ENCODE peak calls at places on chromosomes 3 and 15, in seven cellular contexts. X is IMR-90, A is H1, R is HCT116, T is GM12878, Q is HepG2, Z is K562. E is an unnamed sample.

GRCh38 chr15:36622247-36622795 is 42.9 kb downstream of the CDIN1 start:
- DNase-seq in Q (no peak), T (no peak), X (no peak), Z (no peak), A (no peak), R (no peak), E (no peak)

GRCh38 chr3:36650271-36650671 is 114.1 kb downstream of the DCLK3 start:
- DNase-seq in T (no peak), Z (no peak), X (peak; percentile 69), A (no peak), Q (no peak), R (no peak), E (no peak)

GRCh38 chr3:158845748-158846350 is 44.0 kb downstream of the MFSD1 start:
- DNase-seq in R (peak; percentile 27), X (no peak), A (peak; percentile 15), Q (peak; percentile 41), Z (peak; percentile 64), T (no peak), E (peak; percentile 30)

GRCh38 chr15:99076555-99077308 is 28.1 kb upstream of the SYNM start:
- DNase-seq in T (peak; percentile 74), R (peak; percentile 68), Z (peak; percentile 68), A (peak; percentile 38), Q (peak; percentile 67), X (peak; percentile 86), E (peak; percentile 73)

GRCh38 chr15:41567870-41568269 is 8.9 kb downstream of the TYRO3 start:
- DNase-seq in X (no peak), Z (no peak), R (no peak), A (no peak), T (no peak), Q (peak; percentile 54), E (no peak)

GRCh38 chr3:175212896-175213295 is 353.8 kb downstream of the NAALADL2 start:
- DNase-seq in A (no peak), Z (no peak), X (peak; percentile 70), R (no peak), T (no peak), Q (no peak), E (no peak)

GRCh38 chr15:74531144-74531811 is 9.7 kb upstream of the ARID3B start:
- DNase-seq in A (no peak), Z (no peak), T (no peak), Q (peak; percentile 71), X (peak; percentile 99), R (no peak), E (no peak)

GRCh38 chr3:179750720-179751328 is 98.0 kb downstream of the USP13 start:
- DNase-seq in T (no peak), R (no peak), Z (peak; percentile 21), X (peak; percentile 28), Q (peak; percentile 17), A (no peak), E (peak; percentile 43)

GRCh38 chr3:127694467-127695215 is 21.9 kb downstream of the ABTB1 start:
- DNase-seq in Q (peak; percentile 57), T (no peak), A (no peak), R (peak; percentile 38), Z (no peak), X (peak; percentile 20), E (peak; percentile 36)

GRCh38 chr3:123140591-123140990 is 61.2 kb upstream of the SEC22A start:
- DNase-seq in R (no peak), A (no peak), Z (no peak), Q (no peak), T (no peak), X (no peak), E (no peak)

GRCh38 chr3:119292666-119293065 is 1.5 kb upstream of the ARHGAP31 start:
- DNase-seq in X (no peak), Q (no peak), A (no peak), R (no peak), T (no peak), Z (no peak), E (no peak)
- H3K27ac ChIP-seq in X (no peak overlapping the region), Q (no peak overlapping the region), A (no peak overlapping the region), R (no peak overlapping the region), T (no peak overlapping the region), Z (no peak overlapping the region), E (no peak overlapping the region)

GRCh38 chr3:120683213-120683612 is 1.2 kb upstream of the HGD start:
- DNase-seq in R (no peak), A (no peak), Q (peak; percentile 19), T (no peak), Z (no peak), X (peak; percentile 45), E (no peak)
- TF ChIP-seq POLR2A in R (no peak), A (no peak), Q (no peak), T (peak; percentile 20), Z (no peak), X (no peak), E (no peak)

GRCh38 chr15:70509282-70510272 is 253.8 kb downstream of the UACA start:
- DNase-seq in A (no peak), X (no peak), T (no peak), Z (no peak), R (no peak), Q (no peak), E (no peak)

GRCh38 chr15:70508561-70509281 is 254.6 kb downstream of the UACA start:
- DNase-seq in R (no peak), T (no peak), A (no peak), X (peak; percentile 88), Z (no peak), Q (peak; percentile 7), E (peak; percentile 54)

GRCh38 chr15:70512772-70513362 is 250.5 kb downstream of the UACA start:
- DNase-seq in X (peak; percentile 51), Q (peak; percentile 47), A (peak; percentile 53), R (peak; percentile 71), T (no peak), Z (peak; percentile 75), E (peak; percentile 34)

GRCh38 chr15:70507772-70508351 is 255.5 kb downstream of the UACA start:
- DNase-seq in X (peak; percentile 38), Z (no peak), Q (peak; percentile 70), R (no peak), A (no peak), T (no peak), E (peak; percentile 49)

DNA sequence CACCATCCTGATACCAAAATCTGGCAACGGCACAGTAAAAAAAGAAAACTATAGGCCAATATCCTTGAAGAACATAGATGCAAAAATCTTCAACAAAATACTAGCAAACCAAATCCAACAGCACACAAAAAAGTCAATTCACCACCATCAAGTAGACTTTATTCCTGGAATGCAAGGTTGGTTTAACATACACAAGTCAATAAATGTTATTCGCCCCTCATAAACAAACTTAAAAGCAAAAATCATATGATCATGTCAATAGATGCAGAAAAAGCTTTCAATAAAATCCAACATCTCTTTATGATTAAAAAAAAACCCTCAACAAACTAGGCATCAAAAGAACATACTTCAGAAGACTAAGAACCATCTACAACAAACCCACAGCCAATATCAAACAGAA is 252.9 kb downstream of the UACA start:
- DNase-seq in R (no peak), X (no peak), A (no peak), Z (no peak), Q (no peak), T (no peak), E (no peak)
- H3K9ac ChIP-seq in R (no peak overlapping the region), X (no peak overlapping the region), A (no peak overlapping the region), Z (no peak overlapping the region), Q (no peak overlapping the region), T (no peak overlapping the region), E (no peak overlapping the region)

DNA sequence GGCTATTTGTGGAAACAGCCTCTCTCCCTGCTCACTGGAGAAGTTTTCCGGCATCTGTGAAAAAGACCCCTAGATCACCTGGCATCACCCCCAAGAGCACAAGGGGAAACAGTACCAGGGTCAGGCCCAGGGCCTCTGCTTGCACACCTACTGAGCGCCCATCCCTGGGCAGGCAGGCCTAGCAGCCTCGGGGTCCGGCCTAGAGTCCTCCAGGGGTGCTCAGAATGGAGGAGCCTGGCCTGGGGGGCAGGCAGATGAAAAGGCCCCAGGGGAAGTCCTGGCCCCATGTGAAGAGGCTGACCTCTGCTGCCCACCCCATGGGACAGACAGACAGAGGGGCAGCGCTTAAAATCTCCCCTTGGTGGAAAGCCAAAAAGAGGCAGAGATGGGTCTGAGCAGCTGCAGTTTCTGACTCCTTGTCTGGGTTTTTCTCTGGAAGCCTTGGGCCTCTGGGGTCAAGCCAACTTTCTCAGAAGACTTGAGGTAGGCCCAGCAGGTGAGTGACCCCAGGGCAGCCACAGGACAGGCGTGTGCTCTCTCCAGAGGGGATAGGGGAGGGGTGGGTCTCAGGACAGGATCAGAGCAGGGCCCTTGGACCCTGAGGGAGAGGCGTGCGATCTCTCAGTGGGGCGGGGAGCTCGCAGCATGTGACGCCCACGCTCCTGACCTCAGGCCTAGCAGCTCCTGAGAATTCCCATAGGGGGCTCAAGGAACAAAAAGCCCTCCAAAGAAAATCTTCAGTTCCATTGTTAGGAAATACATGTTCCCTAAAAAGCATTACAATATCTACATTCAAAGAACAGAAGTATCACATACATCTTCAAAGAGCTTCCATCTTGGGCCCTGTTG is 34.5 kb upstream of the DUSP7 start:
- DNase-seq in Q (no peak), A (no peak), R (no peak), Z (peak; percentile 13), X (no peak), T (no peak), E (no peak)
- H3K27ac ChIP-seq in Q (no peak overlapping the region), A (no peak overlapping the region), R (peak overlapping the region; percentile 69), Z (no peak overlapping the region), X (peak overlapping the region; percentile 89), T (no peak overlapping the region), E (peak overlapping the region; percentile 96)

GRCh38 chr15:82045179-82045891 is 483 bp downstream of the MEX3B start:
- DNase-seq in X (peak; percentile 54), Z (peak; percentile 58), A (no peak), Q (no peak), T (no peak), R (no peak), E (peak; percentile 65)
- TF ChIP-seq POLR2A in X (peak; percentile 8), Z (no peak), A (no peak), Q (no peak), T (no peak), R (no peak), E (no peak)